ENCODE peak calls at places on chromosome 11, in four cellular contexts. U is heart left ventricle, B is AG04450, J is endodermal cell. I is an unnamed sample.

GRCh38 chr11:93059074-93059957 is 89.9 kb downstream of the MTNR1B start:
- DNase-seq in U (no peak), B (peak; percentile 65), J (no peak), I (no peak)

GRCh38 chr11:26583550-26583949 is 11.5 kb upstream of the MUC15 start:
- DNase-seq in U (no peak), B (no peak), J (no peak), I (no peak)

GRCh38 chr11:130369713-130370112 is 55.0 kb upstream of the ZBTB44 start:
- DNase-seq in U (no peak), B (no peak), J (no peak), I (no peak)

GRCh38 chr11:101478587-101479375 is 105.0 kb downstream of the TRPC6 start:
- DNase-seq in U (no peak), B (no peak), J (peak; percentile 60), I (no peak)

GRCh38 chr11:90434858-90435257 is 212.0 kb upstream of the CHORDC1 start:
- DNase-seq in U (no peak), B (no peak), J (peak; percentile 47), I (peak; percentile 13)

GRCh38 chr11:37926772-37927171 is 1328.7 kb upstream of the RAG2 start:
- DNase-seq in U (no peak), B (no peak), J (no peak), I (no peak)

GRCh38 chr11:17405232-17406005 is 17.0 kb upstream of the KCNJ11 start:
- DNase-seq in U (peak; percentile 84), B (no peak), J (peak; percentile 76), I (peak; percentile 52)

GRCh38 chr11:27201454-27202302 is 161.1 kb downstream of the BBOX1 start:
- DNase-seq in U (peak; percentile 86), B (no peak), J (peak; percentile 54), I (peak; percentile 85)

GRCh38 chr11:67136156-67136555 is 17.1 kb downstream of the KDM2A start:
- DNase-seq in U (no peak), B (no peak), J (no peak), I (no peak)

GRCh38 chr11:48109046-48109666 is 107.5 kb upstream of the OR4B1 start:
- DNase-seq in U (no peak), B (no peak), J (no peak), I (no peak)

GRCh38 chr11:12189543-12190235 is 79.3 kb downstream of the MICAL2 start:
- DNase-seq in U (no peak), B (no peak), J (no peak), I (no peak)

GRCh38 chr11:127862406-127862805 is 725.0 kb downstream of the ETS1 start:
- DNase-seq in U (no peak), B (no peak), J (no peak), I (no peak)

GRCh38 chr11:124897681-124898680 is at the start of gene ROBO4:
- DNase-seq in U (peak; percentile 84), B (peak; percentile 66), J (peak; percentile 60), I (no peak)

GRCh38 chr11:6480299-6480914 is 724 bp downstream of the ARFIP2 start:
- DNase-seq in U (peak; percentile 29), B (no peak), J (no peak), I (no peak)

GRCh38 chr11:75078233-75078632 is 18.4 kb downstream of the OR2AT4 start:
- DNase-seq in U (no peak), B (no peak), J (no peak), I (no peak)

GRCh38 chr11:84671325-84672019 is 955.7 kb downstream of the DLG2 start:
- DNase-seq in U (no peak), B (no peak), J (no peak), I (no peak)

GRCh38 chr11:62324738-62325556 is 12.3 kb upstream of the ASRGL1 start:
- DNase-seq in U (peak; percentile 42), B (no peak), J (peak; percentile 95), I (no peak)

GRCh38 chr11:10845589-10845988 is 12.3 kb downstream of the ZBED5 start:
- DNase-seq in U (no peak), B (no peak), J (no peak), I (no peak)

GRCh38 chr11:36222755-36223635 is 66.2 kb downstream of the COMMD9 start:
- DNase-seq in U (no peak), B (no peak), J (no peak), I (no peak)

GRCh38 chr11:128417607-128418324 is 169.6 kb downstream of the ETS1 start:
- DNase-seq in U (no peak), B (peak; percentile 69), J (no peak), I (no peak)

GRCh38 chr11:73218106-73218829 is at the start of gene P2RY2:
- DNase-seq in U (peak; percentile 90), B (no peak), J (peak; percentile 94), I (peak; percentile 93)

GRCh38 chr11:78030429-78031325 is 7.6 kb upstream of the KCTD14 start:
- DNase-seq in U (peak; percentile 78), B (no peak), J (peak; percentile 59), I (peak; percentile 78)

GRCh38 chr11:8503872-8504491 is 90.0 kb downstream of the STK33 start:
- DNase-seq in U (no peak), B (no peak), J (no peak), I (no peak)

GRCh38 chr11:118771481-118772278 is 19.3 kb downstream of the DDX6 start:
- DNase-seq in U (no peak), B (no peak), J (no peak), I (no peak)
- H3K4me3 ChIP-seq in U (no peak overlapping the region), B (no peak overlapping the region), J (no peak overlapping the region), I (no peak overlapping the region)

GRCh38 chr11:2819316-2819715 is 66.3 kb downstream of the CDKN1C start:
- DNase-seq in U (no peak), B (no peak), J (no peak), I (no peak)

GRCh38 chr11:2821891-2822290 is 63.7 kb downstream of the CDKN1C start:
- DNase-seq in U (no peak), B (no peak), J (no peak), I (no peak)

GRCh38 chr11:2818503-2818902 is 67.1 kb downstream of the CDKN1C start:
- DNase-seq in U (peak; percentile 6), B (no peak), J (no peak), I (peak; percentile 38)

GRCh38 chr11:2818021-2818420 is 67.6 kb downstream of the CDKN1C start:
- DNase-seq in U (no peak), B (no peak), J (no peak), I (no peak)

GRCh38 chr11:2820976-2821375 is 64.6 kb downstream of the CDKN1C start:
- DNase-seq in U (peak; percentile 20), B (no peak), J (no peak), I (peak; percentile 26)
- H3K9me3 ChIP-seq in U (peaks cover 7% of the 10 kb centered on the region), B (peaks cover 55% of the 10 kb centered on the region), J (peaks cover 20% of the 10 kb centered on the region), I (peaks cover 23% of the 10 kb centered on the region)

GRCh38 chr11:94997437-94997836 is 23.9 kb downstream of the KDM4D start:
- DNase-seq in U (no peak), B (no peak), J (no peak), I (no peak)
- TF ChIP-seq CTCF in U (no peak), B (no peak), J (peak; percentile 60), I (no peak)

DNA sequence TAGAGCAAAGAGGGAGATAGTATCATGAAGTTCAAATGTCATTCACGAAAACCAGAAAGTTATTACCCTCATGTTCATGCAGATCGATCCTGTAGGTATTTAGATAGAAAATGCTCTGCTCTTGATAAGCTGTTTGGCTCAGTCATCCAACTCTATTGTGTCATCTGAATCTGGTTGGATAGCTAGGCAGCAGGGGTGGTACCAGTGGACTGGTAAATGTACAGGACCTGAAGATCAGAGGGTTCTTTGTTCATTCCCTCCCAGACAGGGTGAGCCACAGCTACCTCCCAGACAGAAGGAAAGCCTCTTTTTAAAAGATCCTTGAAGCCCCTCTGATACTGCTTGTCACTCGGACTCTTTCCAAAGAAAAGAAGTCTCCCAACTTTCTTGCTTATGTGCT is 29.8 kb upstream of the DRD2 start:
- DNase-seq in U (no peak), B (no peak), J (no peak), I (no peak)
- H3K4me3 ChIP-seq in U (no peak overlapping the region), B (no peak overlapping the region), J (no peak overlapping the region), I (no peak overlapping the region)

DNA sequence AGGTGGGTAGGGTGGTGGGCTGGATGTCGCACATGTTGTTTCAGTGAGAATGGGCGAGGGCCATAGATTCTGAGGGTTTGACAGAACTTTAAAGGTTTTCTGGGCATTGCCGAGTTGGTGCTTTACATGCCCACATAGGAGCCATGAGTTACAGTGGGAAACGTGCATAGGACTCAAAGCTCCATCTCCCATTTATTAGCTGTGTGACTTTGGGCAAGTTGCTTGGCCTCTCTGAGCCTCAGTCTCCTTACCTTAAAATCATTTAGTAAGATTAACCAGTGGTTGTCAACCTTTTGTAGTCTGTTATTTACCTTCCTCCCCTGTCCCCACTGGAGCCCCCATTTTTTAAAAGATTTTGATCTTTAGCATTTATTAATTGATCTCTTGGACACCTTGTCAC is 67.4 kb downstream of the SYT13 start:
- DNase-seq in U (no peak), B (no peak), J (no peak), I (no peak)
- H3K9me3 ChIP-seq in U (no peaks in the 10 kb centered on the region), B (no peaks in the 10 kb centered on the region), J (no peaks in the 10 kb centered on the region), I (no peaks in the 10 kb centered on the region)

GRCh38 chr11:838441-839279 is 3.7 kb downstream of the POLR2L start:
- DNase-seq in U (no peak), B (no peak), J (peak; percentile 78), I (peak; percentile 77)
- TF ChIP-seq CTCF in U (peak; percentile 12), B (peak; percentile 46), J (peak; percentile 65), I (no peak)

GRCh38 chr11:1389932-1390587 is at the start of gene BRSK2:
- DNase-seq in U (no peak), B (no peak), J (peak; percentile 69), I (no peak)

GRCh38 chr11:1387961-1388762 is 1.6 kb upstream of the BRSK2 start:
- DNase-seq in U (peak; percentile 25), B (no peak), J (peak; percentile 82), I (no peak)

GRCh38 chr11:1389103-1389931 is 417 bp upstream of the BRSK2 start:
- DNase-seq in U (peak; percentile 98), B (peak; percentile 89), J (peak; percentile 99), I (peak; percentile 97)

GRCh38 chr11:1387521-1387920 is 2.2 kb upstream of the BRSK2 start:
- DNase-seq in U (peak; percentile 19), B (no peak), J (no peak), I (no peak)

GRCh38 chr11:1388763-1389102 is 1.0 kb upstream of the BRSK2 start:
- DNase-seq in U (no peak), B (no peak), J (peak; percentile 75), I (no peak)
- H3K4me3 ChIP-seq in U (peak overlapping the region; percentile 59), B (peak overlapping the region; percentile 66), J (peak overlapping the region; percentile 75), I (no peak overlapping the region)

GRCh38 chr11:70612459-70613141 is 214.3 kb downstream of the CTTN start:
- DNase-seq in U (no peak), B (no peak), J (no peak), I (no peak)
- H3K9me3 ChIP-seq in U (peaks cover 7% of the 10 kb centered on the region), B (peaks cover 63% of the 10 kb centered on the region), J (no peaks in the 10 kb centered on the region), I (peaks cover 10% of the 10 kb centered on the region)

I was measured in mucosa of descending colon.